ENCODE peak calls at places on chromosomes 12 and 14, in eight cellular contexts. J, F, R, V, E, A, Q and K are unnamed samples.

GRCh38 chr12:110200124-110200417 is 75.9 kb downstream of the IFT81 start:
- DNase-seq in J (no peak), F (no peak), R (no peak), V (no peak), E (no peak), A (no peak), Q (no peak), K (no peak)

GRCh38 chr12:95214466-95214865 is 2.8 kb downstream of the FGD6 start:
- DNase-seq in J (no peak), F (no peak), R (no peak), V (no peak), E (no peak), A (peak), Q (no peak), K (no peak)

GRCh38 chr12:97493729-97494128 is 31.1 kb downstream of the RMST start:
- DNase-seq in J (no peak), F (no peak), R (no peak), V (no peak), E (no peak), A (no peak), Q (no peak), K (no peak)

GRCh38 chr12:60197589-60197988 is 601.8 kb downstream of the SLC16A7 start:
- DNase-seq in J (no peak), F (no peak), R (no peak), V (no peak), E (no peak), A (no peak), Q (no peak), K (no peak)

GRCh38 chr12:16349132-16349463 is 1.7 kb downstream of the MGST1 start:
- DNase-seq in J (peak), F (no peak), R (peak), V (no peak), E (no peak), A (no peak), Q (no peak), K (no peak)

GRCh38 chr12:10783252-10783651 is 19.2 kb downstream of the TAS2R7 start:
- DNase-seq in J (no peak), F (no peak), R (no peak), V (no peak), E (no peak), A (no peak), Q (no peak), K (no peak)

GRCh38 chr14:33120966-33121365 is 182.3 kb downstream of the NPAS3 start:
- DNase-seq in J (peak), F (no peak), R (no peak), V (no peak), E (no peak), A (no peak), Q (no peak), K (no peak)

GRCh38 chr12:24903305-24904088 is 45.4 kb downstream of the BCAT1 start:
- DNase-seq in J (no peak), F (no peak), R (peak), V (no peak), E (peak), A (no peak), Q (peak), K (no peak)

GRCh38 chr12:124508323-124509096 is 58.9 kb downstream of the NCOR2 start:
- DNase-seq in J (peak), F (no peak), R (no peak), V (no peak), E (no peak), A (no peak), Q (no peak), K (no peak)

GRCh38 chr14:67636361-67636919 is 16.7 kb downstream of the ARG2 start:
- DNase-seq in J (no peak), F (no peak), R (no peak), V (no peak), E (no peak), A (peak), Q (no peak), K (no peak)

GRCh38 chr12:12582895-12583303 is 20.2 kb upstream of the DUSP16 start:
- DNase-seq in J (peak), F (no peak), R (no peak), V (no peak), E (no peak), A (no peak), Q (no peak), K (no peak)

GRCh38 chr12:7935464-7935772 is 569 bp downstream of the SLC2A3 start:
- DNase-seq in J (no peak), F (no peak), R (no peak), V (no peak), E (no peak), A (no peak), Q (no peak), K (no peak)

GRCh38 chr14:43413094-43413493 is 1094.0 kb downstream of the FSCB start:
- DNase-seq in J (no peak), F (no peak), R (no peak), V (no peak), E (no peak), A (no peak), Q (no peak), K (no peak)

GRCh38 chr14:20606190-20606901 is 15.2 kb upstream of the RNASE12 start:
- DNase-seq in J (peak), F (no peak), R (peak), V (no peak), E (no peak), A (peak), Q (no peak), K (no peak)

GRCh38 chr12:120321382-120322202 is 6.0 kb downstream of the PLA2G1B start:
- DNase-seq in J (no peak), F (no peak), R (peak), V (no peak), E (no peak), A (no peak), Q (no peak), K (no peak)

GRCh38 chr14:52068741-52069616 is at the start of gene NID2:
- DNase-seq in J (peak), F (no peak), R (peak), V (no peak), E (peak), A (no peak), Q (peak), K (no peak)

GRCh38 chr14:89509891-89510290 is 92.9 kb upstream of the FOXN3 start:
- DNase-seq in J (peak), F (no peak), R (no peak), V (no peak), E (no peak), A (no peak), Q (no peak), K (no peak)

GRCh38 chr14:30874120-30874998 is at the start of gene COCH:
- DNase-seq in J (peak), F (no peak), R (peak), V (no peak), E (no peak), A (peak), Q (peak), K (no peak)

GRCh38 chr14:90580381-90581335 is 183.8 kb downstream of the CALM1 start:
- DNase-seq in J (peak), F (no peak), R (no peak), V (no peak), E (no peak), A (no peak), Q (no peak), K (no peak)

GRCh38 chr12:58933068-58933681 is 12.9 kb upstream of the LRIG3 start:
- DNase-seq in J (peak), F (no peak), R (no peak), V (no peak), E (no peak), A (no peak), Q (no peak), K (no peak)

GRCh38 chr14:94545131-94545841 is 16.0 kb upstream of the SERPINA4 start:
- DNase-seq in J (no peak), F (no peak), R (no peak), V (no peak), E (no peak), A (no peak), Q (no peak), K (no peak)

GRCh38 chr14:40309124-40309523 is 876.9 kb upstream of the FBXO33 start:
- DNase-seq in J (no peak), F (no peak), R (no peak), V (no peak), E (no peak), A (no peak), Q (no peak), K (no peak)

GRCh38 chr12:51972849-51973273 is 21.4 kb downstream of the ACVR1B start:
- DNase-seq in J (peak), F (no peak), R (peak), V (no peak), E (peak), A (no peak), Q (peak), K (no peak)

GRCh38 chr12:97075583-97076268 is 168.7 kb downstream of the NEDD1 start:
- DNase-seq in J (peak), F (no peak), R (no peak), V (no peak), E (no peak), A (peak), Q (no peak), K (no peak)